ENCODE peak calls at places on chromosomes 1 and 21, in nine cellular contexts. One of them, this sample, is unnamed.

GRCh38 chr21:17429936-17430335 is 82.9 kb upstream of the CXADR start:
- DNase-seq in NCI-H187 treated with DMSO at 0.1 percent for 48 hours: no peak
- DNase-seq in right atrium auricular region: no peak
- DNase-seq in lung: no peak
- DNase-seq in stimulated activated CD8-positive, alpha-beta memory T cell treated with anti-CD3 and anti-CD28 coated beads, Interleukin-4, amount 100 ng/mL, for 1 hour: no peak
- DNase-seq in ureter: no peak
- DNase-seq in activated CD4-positive, alpha-beta T cell treated with anti-CD3 and anti-CD28 coated beads, Interleukin-2, amount 50 U/mL, for 1 hour: no peak
- DNase-seq in kidney epithelial cell: no peak
- DNase-seq in stimulated activated CD4-positive, alpha-beta T cell treated with anti-CD3 and anti-CD28 coated beads, Interleukin-4, amount 100 ng/mL, for 24 hours: no peak
- DNase-seq in this sample: no peak

GRCh38 chr1:33261344-33261743 is 5.1 kb downstream of the ZNF362 start:
- DNase-seq in NCI-H187 treated with DMSO at 0.1 percent for 48 hours: no peak
- DNase-seq in right atrium auricular region: no peak
- DNase-seq in lung: no peak
- DNase-seq in stimulated activated CD8-positive, alpha-beta memory T cell treated with anti-CD3 and anti-CD28 coated beads, Interleukin-4, amount 100 ng/mL, for 1 hour: no peak
- DNase-seq in ureter: no peak
- DNase-seq in activated CD4-positive, alpha-beta T cell treated with anti-CD3 and anti-CD28 coated beads, Interleukin-2, amount 50 U/mL, for 1 hour: no peak
- DNase-seq in kidney epithelial cell: no peak
- DNase-seq in stimulated activated CD4-positive, alpha-beta T cell treated with anti-CD3 and anti-CD28 coated beads, Interleukin-4, amount 100 ng/mL, for 24 hours: no peak
- DNase-seq in this sample: no peak

GRCh38 chr1:53546409-53547155 is 87.4 kb downstream of the DMRTB1 start:
- DNase-seq in NCI-H187 treated with DMSO at 0.1 percent for 48 hours: no peak
- DNase-seq in right atrium auricular region: no peak
- DNase-seq in lung: no peak
- DNase-seq in stimulated activated CD8-positive, alpha-beta memory T cell treated with anti-CD3 and anti-CD28 coated beads, Interleukin-4, amount 100 ng/mL, for 1 hour: no peak
- DNase-seq in ureter: no peak
- DNase-seq in activated CD4-positive, alpha-beta T cell treated with anti-CD3 and anti-CD28 coated beads, Interleukin-2, amount 50 U/mL, for 1 hour: no peak
- DNase-seq in kidney epithelial cell: no peak
- DNase-seq in stimulated activated CD4-positive, alpha-beta T cell treated with anti-CD3 and anti-CD28 coated beads, Interleukin-4, amount 100 ng/mL, for 24 hours: no peak
- DNase-seq in this sample: no peak

GRCh38 chr1:47548188-47548587 is 110.3 kb downstream of the FOXD2 start:
- DNase-seq in NCI-H187 treated with DMSO at 0.1 percent for 48 hours: no peak
- DNase-seq in right atrium auricular region: no peak
- DNase-seq in lung: no peak
- DNase-seq in stimulated activated CD8-positive, alpha-beta memory T cell treated with anti-CD3 and anti-CD28 coated beads, Interleukin-4, amount 100 ng/mL, for 1 hour: no peak
- DNase-seq in ureter: no peak
- DNase-seq in activated CD4-positive, alpha-beta T cell treated with anti-CD3 and anti-CD28 coated beads, Interleukin-2, amount 50 U/mL, for 1 hour: no peak
- DNase-seq in kidney epithelial cell: no peak
- DNase-seq in stimulated activated CD4-positive, alpha-beta T cell treated with anti-CD3 and anti-CD28 coated beads, Interleukin-4, amount 100 ng/mL, for 24 hours: no peak
- DNase-seq in this sample: no peak

GRCh38 chr1:109892476-109893368 is 17.9 kb upstream of the CSF1 start:
- DNase-seq in NCI-H187 treated with DMSO at 0.1 percent for 48 hours: no peak
- DNase-seq in right atrium auricular region: no peak
- DNase-seq in lung: no peak
- DNase-seq in stimulated activated CD8-positive, alpha-beta memory T cell treated with anti-CD3 and anti-CD28 coated beads, Interleukin-4, amount 100 ng/mL, for 1 hour: no peak
- DNase-seq in ureter: no peak
- DNase-seq in activated CD4-positive, alpha-beta T cell treated with anti-CD3 and anti-CD28 coated beads, Interleukin-2, amount 50 U/mL, for 1 hour: no peak
- DNase-seq in kidney epithelial cell: no peak
- DNase-seq in stimulated activated CD4-positive, alpha-beta T cell treated with anti-CD3 and anti-CD28 coated beads, Interleukin-4, amount 100 ng/mL, for 24 hours: no peak
- DNase-seq in this sample: no peak

GRCh38 chr21:31141389-31142021 is 103.2 kb upstream of the KRTAP19-8 start:
- DNase-seq in NCI-H187 treated with DMSO at 0.1 percent for 48 hours: no peak
- DNase-seq in right atrium auricular region: no peak
- DNase-seq in lung: no peak
- DNase-seq in stimulated activated CD8-positive, alpha-beta memory T cell treated with anti-CD3 and anti-CD28 coated beads, Interleukin-4, amount 100 ng/mL, for 1 hour: no peak
- DNase-seq in ureter: no peak
- DNase-seq in activated CD4-positive, alpha-beta T cell treated with anti-CD3 and anti-CD28 coated beads, Interleukin-2, amount 50 U/mL, for 1 hour: no peak
- DNase-seq in kidney epithelial cell: peak; percentile 34
- DNase-seq in stimulated activated CD4-positive, alpha-beta T cell treated with anti-CD3 and anti-CD28 coated beads, Interleukin-4, amount 100 ng/mL, for 24 hours: no peak
- DNase-seq in this sample: no peak

GRCh38 chr1:44785027-44785376 is 3.0 kb downstream of the BEST4 start:
- DNase-seq in NCI-H187 treated with DMSO at 0.1 percent for 48 hours: no peak
- DNase-seq in right atrium auricular region: no peak
- DNase-seq in lung: no peak
- DNase-seq in stimulated activated CD8-positive, alpha-beta memory T cell treated with anti-CD3 and anti-CD28 coated beads, Interleukin-4, amount 100 ng/mL, for 1 hour: no peak
- DNase-seq in ureter: no peak
- DNase-seq in activated CD4-positive, alpha-beta T cell treated with anti-CD3 and anti-CD28 coated beads, Interleukin-2, amount 50 U/mL, for 1 hour: no peak
- DNase-seq in kidney epithelial cell: no peak
- DNase-seq in stimulated activated CD4-positive, alpha-beta T cell treated with anti-CD3 and anti-CD28 coated beads, Interleukin-4, amount 100 ng/mL, for 24 hours: no peak
- DNase-seq in this sample: no peak

GRCh38 chr1:162475539-162476185 is 22.0 kb upstream of the UHMK1 start:
- DNase-seq in NCI-H187 treated with DMSO at 0.1 percent for 48 hours: no peak
- DNase-seq in right atrium auricular region: no peak
- DNase-seq in lung: no peak
- DNase-seq in stimulated activated CD8-positive, alpha-beta memory T cell treated with anti-CD3 and anti-CD28 coated beads, Interleukin-4, amount 100 ng/mL, for 1 hour: no peak
- DNase-seq in ureter: no peak
- DNase-seq in activated CD4-positive, alpha-beta T cell treated with anti-CD3 and anti-CD28 coated beads, Interleukin-2, amount 50 U/mL, for 1 hour: no peak
- DNase-seq in kidney epithelial cell: no peak
- DNase-seq in stimulated activated CD4-positive, alpha-beta T cell treated with anti-CD3 and anti-CD28 coated beads, Interleukin-4, amount 100 ng/mL, for 24 hours: no peak
- DNase-seq in this sample: no peak

GRCh38 chr1:94345148-94345721 is 73.0 kb upstream of the ABCD3 start:
- DNase-seq in NCI-H187 treated with DMSO at 0.1 percent for 48 hours: no peak
- DNase-seq in right atrium auricular region: no peak
- DNase-seq in lung: no peak
- DNase-seq in stimulated activated CD8-positive, alpha-beta memory T cell treated with anti-CD3 and anti-CD28 coated beads, Interleukin-4, amount 100 ng/mL, for 1 hour: no peak
- DNase-seq in ureter: no peak
- DNase-seq in activated CD4-positive, alpha-beta T cell treated with anti-CD3 and anti-CD28 coated beads, Interleukin-2, amount 50 U/mL, for 1 hour: no peak
- DNase-seq in kidney epithelial cell: no peak
- DNase-seq in stimulated activated CD4-positive, alpha-beta T cell treated with anti-CD3 and anti-CD28 coated beads, Interleukin-4, amount 100 ng/mL, for 24 hours: no peak
- DNase-seq in this sample: no peak

GRCh38 chr1:116226017-116226416 is 114.8 kb downstream of the MAB21L3 start:
- DNase-seq in NCI-H187 treated with DMSO at 0.1 percent for 48 hours: no peak
- DNase-seq in right atrium auricular region: no peak
- DNase-seq in lung: no peak
- DNase-seq in stimulated activated CD8-positive, alpha-beta memory T cell treated with anti-CD3 and anti-CD28 coated beads, Interleukin-4, amount 100 ng/mL, for 1 hour: no peak
- DNase-seq in ureter: no peak
- DNase-seq in activated CD4-positive, alpha-beta T cell treated with anti-CD3 and anti-CD28 coated beads, Interleukin-2, amount 50 U/mL, for 1 hour: no peak
- DNase-seq in kidney epithelial cell: no peak
- DNase-seq in stimulated activated CD4-positive, alpha-beta T cell treated with anti-CD3 and anti-CD28 coated beads, Interleukin-4, amount 100 ng/mL, for 24 hours: no peak
- DNase-seq in this sample: no peak

GRCh38 chr1:234875328-234875952 is 253.2 kb downstream of the TOMM20 start:
- DNase-seq in NCI-H187 treated with DMSO at 0.1 percent for 48 hours: no peak
- DNase-seq in right atrium auricular region: no peak
- DNase-seq in lung: peak; percentile 80
- DNase-seq in stimulated activated CD8-positive, alpha-beta memory T cell treated with anti-CD3 and anti-CD28 coated beads, Interleukin-4, amount 100 ng/mL, for 1 hour: no peak
- DNase-seq in ureter: no peak
- DNase-seq in activated CD4-positive, alpha-beta T cell treated with anti-CD3 and anti-CD28 coated beads, Interleukin-2, amount 50 U/mL, for 1 hour: no peak
- DNase-seq in kidney epithelial cell: no peak
- DNase-seq in stimulated activated CD4-positive, alpha-beta T cell treated with anti-CD3 and anti-CD28 coated beads, Interleukin-4, amount 100 ng/mL, for 24 hours: no peak
- DNase-seq in this sample: no peak

GRCh38 chr1:153612755-153613331 is at the start of gene S100A16:
- DNase-seq in NCI-H187 treated with DMSO at 0.1 percent for 48 hours: no peak
- DNase-seq in right atrium auricular region: peak; percentile 81
- DNase-seq in lung: peak; percentile 84
- DNase-seq in stimulated activated CD8-positive, alpha-beta memory T cell treated with anti-CD3 and anti-CD28 coated beads, Interleukin-4, amount 100 ng/mL, for 1 hour: no peak
- DNase-seq in ureter: peak; percentile 89
- DNase-seq in activated CD4-positive, alpha-beta T cell treated with anti-CD3 and anti-CD28 coated beads, Interleukin-2, amount 50 U/mL, for 1 hour: no peak
- DNase-seq in kidney epithelial cell: no peak
- DNase-seq in stimulated activated CD4-positive, alpha-beta T cell treated with anti-CD3 and anti-CD28 coated beads, Interleukin-4, amount 100 ng/mL, for 24 hours: no peak
- DNase-seq in this sample: no peak

GRCh38 chr1:109626682-109627408 is 7.2 kb downstream of the AMPD2 start:
- DNase-seq in NCI-H187 treated with DMSO at 0.1 percent for 48 hours: no peak
- DNase-seq in right atrium auricular region: peak; percentile 52
- DNase-seq in lung: peak; percentile 25
- DNase-seq in stimulated activated CD8-positive, alpha-beta memory T cell treated with anti-CD3 and anti-CD28 coated beads, Interleukin-4, amount 100 ng/mL, for 1 hour: no peak
- DNase-seq in ureter: no peak
- DNase-seq in activated CD4-positive, alpha-beta T cell treated with anti-CD3 and anti-CD28 coated beads, Interleukin-2, amount 50 U/mL, for 1 hour: no peak
- DNase-seq in kidney epithelial cell: no peak
- DNase-seq in stimulated activated CD4-positive, alpha-beta T cell treated with anti-CD3 and anti-CD28 coated beads, Interleukin-4, amount 100 ng/mL, for 24 hours: no peak
- DNase-seq in this sample: no peak

GRCh38 chr1:10429868-10430215 is 391 bp upstream of the CENPS start:
- DNase-seq in NCI-H187 treated with DMSO at 0.1 percent for 48 hours: no peak
- DNase-seq in right atrium auricular region: no peak
- DNase-seq in lung: no peak
- DNase-seq in stimulated activated CD8-positive, alpha-beta memory T cell treated with anti-CD3 and anti-CD28 coated beads, Interleukin-4, amount 100 ng/mL, for 1 hour: no peak
- DNase-seq in ureter: no peak
- DNase-seq in activated CD4-positive, alpha-beta T cell treated with anti-CD3 and anti-CD28 coated beads, Interleukin-2, amount 50 U/mL, for 1 hour: peak; percentile 9
- DNase-seq in kidney epithelial cell: no peak
- DNase-seq in stimulated activated CD4-positive, alpha-beta T cell treated with anti-CD3 and anti-CD28 coated beads, Interleukin-4, amount 100 ng/mL, for 24 hours: peak; percentile 25
- DNase-seq in this sample: no peak

GRCh38 chr1:171802207-171802606 is 20.7 kb downstream of the METTL13 start:
- DNase-seq in NCI-H187 treated with DMSO at 0.1 percent for 48 hours: no peak
- DNase-seq in right atrium auricular region: no peak
- DNase-seq in lung: no peak
- DNase-seq in stimulated activated CD8-positive, alpha-beta memory T cell treated with anti-CD3 and anti-CD28 coated beads, Interleukin-4, amount 100 ng/mL, for 1 hour: no peak
- DNase-seq in ureter: no peak
- DNase-seq in activated CD4-positive, alpha-beta T cell treated with anti-CD3 and anti-CD28 coated beads, Interleukin-2, amount 50 U/mL, for 1 hour: no peak
- DNase-seq in kidney epithelial cell: no peak
- DNase-seq in stimulated activated CD4-positive, alpha-beta T cell treated with anti-CD3 and anti-CD28 coated beads, Interleukin-4, amount 100 ng/mL, for 24 hours: no peak
- DNase-seq in this sample: no peak

GRCh38 chr1:28883242-28883616 is 31.1 kb upstream of the EPB41 start:
- DNase-seq in NCI-H187 treated with DMSO at 0.1 percent for 48 hours: no peak
- DNase-seq in right atrium auricular region: no peak
- DNase-seq in lung: no peak
- DNase-seq in stimulated activated CD8-positive, alpha-beta memory T cell treated with anti-CD3 and anti-CD28 coated beads, Interleukin-4, amount 100 ng/mL, for 1 hour: no peak
- DNase-seq in ureter: no peak
- DNase-seq in activated CD4-positive, alpha-beta T cell treated with anti-CD3 and anti-CD28 coated beads, Interleukin-2, amount 50 U/mL, for 1 hour: no peak
- DNase-seq in kidney epithelial cell: no peak
- DNase-seq in stimulated activated CD4-positive, alpha-beta T cell treated with anti-CD3 and anti-CD28 coated beads, Interleukin-4, amount 100 ng/mL, for 24 hours: no peak
- DNase-seq in this sample: no peak

GRCh38 chr21:41068411-41069304 is 99.3 kb upstream of the BACE2 start:
- DNase-seq in NCI-H187 treated with DMSO at 0.1 percent for 48 hours: peak; percentile 48
- DNase-seq in right atrium auricular region: peak; percentile 83
- DNase-seq in lung: peak; percentile 79
- DNase-seq in stimulated activated CD8-positive, alpha-beta memory T cell treated with anti-CD3 and anti-CD28 coated beads, Interleukin-4, amount 100 ng/mL, for 1 hour: peak; percentile 4
- DNase-seq in ureter: peak; percentile 74
- DNase-seq in activated CD4-positive, alpha-beta T cell treated with anti-CD3 and anti-CD28 coated beads, Interleukin-2, amount 50 U/mL, for 1 hour: peak; percentile 54
- DNase-seq in kidney epithelial cell: peak; percentile 19
- DNase-seq in stimulated activated CD4-positive, alpha-beta T cell treated with anti-CD3 and anti-CD28 coated beads, Interleukin-4, amount 100 ng/mL, for 24 hours: peak; percentile 71
- DNase-seq in this sample: peak; percentile 81

GRCh38 chr1:51776408-51776807 is 102.1 kb downstream of the NRDC start:
- DNase-seq in NCI-H187 treated with DMSO at 0.1 percent for 48 hours: no peak
- DNase-seq in right atrium auricular region: no peak
- DNase-seq in lung: no peak
- DNase-seq in stimulated activated CD8-positive, alpha-beta memory T cell treated with anti-CD3 and anti-CD28 coated beads, Interleukin-4, amount 100 ng/mL, for 1 hour: no peak
- DNase-seq in ureter: no peak
- DNase-seq in activated CD4-positive, alpha-beta T cell treated with anti-CD3 and anti-CD28 coated beads, Interleukin-2, amount 50 U/mL, for 1 hour: no peak
- DNase-seq in kidney epithelial cell: no peak
- DNase-seq in stimulated activated CD4-positive, alpha-beta T cell treated with anti-CD3 and anti-CD28 coated beads, Interleukin-4, amount 100 ng/mL, for 24 hours: no peak
- DNase-seq in this sample: no peak

GRCh38 chr1:25826571-25826970 is 6.8 kb downstream of the MTFR1L start:
- DNase-seq in NCI-H187 treated with DMSO at 0.1 percent for 48 hours: no peak
- DNase-seq in right atrium auricular region: no peak
- DNase-seq in lung: no peak
- DNase-seq in stimulated activated CD8-positive, alpha-beta memory T cell treated with anti-CD3 and anti-CD28 coated beads, Interleukin-4, amount 100 ng/mL, for 1 hour: no peak
- DNase-seq in ureter: no peak
- DNase-seq in activated CD4-positive, alpha-beta T cell treated with anti-CD3 and anti-CD28 coated beads, Interleukin-2, amount 50 U/mL, for 1 hour: no peak
- DNase-seq in kidney epithelial cell: no peak
- DNase-seq in stimulated activated CD4-positive, alpha-beta T cell treated with anti-CD3 and anti-CD28 coated beads, Interleukin-4, amount 100 ng/mL, for 24 hours: no peak
- DNase-seq in this sample: no peak

This sample was measured in vagina.